ENCODE peak calls at places on chromosomes 4 and X, in five cellular contexts. W, G, D, V and N are unnamed samples.
A peak's percentile ranks its signal among the peaks of the same experiment; 100 is the strongest.

GRCh38 chr4:141132689-141133145 is 552 bp downstream of the RNF150 start:
- DNase-seq in W (peak; percentile 68), G (peak; percentile 22), D (peak; percentile 67), V (no peak), N (no peak)

GRCh38 chrX:119726900-119727555 is 31.4 kb upstream of the SOWAHD start:
- DNase-seq in W (no peak), G (no peak), D (no peak), V (no peak), N (peak; percentile 43)

GRCh38 chrX:132463411-132463810 is 25.4 kb downstream of the MBNL3 start:
- DNase-seq in W (no peak), G (peak; percentile 41), D (no peak), V (no peak), N (no peak)

GRCh38 chr4:100949350-100949935 is 397.9 kb downstream of the PPP3CA start:
- DNase-seq in W (no peak), G (no peak), D (no peak), V (no peak), N (no peak)

GRCh38 chr4:127781303-127782024 is 658 bp upstream of the HSPA4L start:
- DNase-seq in W (peak; percentile 67), G (no peak), D (peak; percentile 70), V (no peak), N (no peak)

GRCh38 chrX:15474058-15474457 is 19.1 kb downstream of the PIR start:
- DNase-seq in W (no peak), G (no peak), D (no peak), V (no peak), N (no peak)

GRCh38 chr4:52751349-52751911 is at the start of gene ERVMER34-1:
- DNase-seq in W (peak; percentile 68), G (peak; percentile 79), D (peak; percentile 45), V (no peak), N (no peak)

GRCh38 chrX:154775611-154776349 is 13.1 kb downstream of the DKC1 start:
- DNase-seq in W (peak; percentile 22), G (no peak), D (no peak), V (no peak), N (peak; percentile 28)

GRCh38 chrX:150768132-150768485 is 74.9 kb downstream of the MTMR1 start:
- DNase-seq in W (no peak), G (no peak), D (no peak), V (no peak), N (no peak)

GRCh38 chr4:40750461-40751258 is 905 bp downstream of the NSUN7 start:
- DNase-seq in W (no peak), G (peak; percentile 47), D (no peak), V (no peak), N (peak; percentile 8)

GRCh38 chr4:67035501-67035900 is 509.8 kb downstream of the CENPC start:
- DNase-seq in W (no peak), G (no peak), D (no peak), V (no peak), N (no peak)

GRCh38 chr4:181504846-181505374 is 738.3 kb upstream of the TENM3 start:
- DNase-seq in W (no peak), G (no peak), D (no peak), V (no peak), N (no peak)

GRCh38 chr4:15479089-15479912 is 9.6 kb downstream of the CC2D2A start:
- DNase-seq in W (peak; percentile 37), G (peak; percentile 32), D (peak; percentile 64), V (no peak), N (no peak)

GRCh38 chr4:185399466-185399865 is 2.8 kb downstream of the ANKRD37 start:
- DNase-seq in W (no peak), G (peak; percentile 34), D (no peak), V (no peak), N (no peak)

GRCh38 chrX:39772057-39772832 is 325.5 kb downstream of the BCOR start:
- DNase-seq in W (no peak), G (no peak), D (no peak), V (no peak), N (peak; percentile 18)

GRCh38 chrX:2243913-2244460 is 256.8 kb downstream of the DHRSX start:
- DNase-seq in W (no peak), G (no peak), D (no peak), V (no peak), N (no peak)

GRCh38 chrX:145190801-145191389 is 56.4 kb upstream of the SPANXN1 start:
- DNase-seq in W (no peak), G (no peak), D (no peak), V (no peak), N (no peak)

GRCh38 chrX:136812286-136812685 is 31.6 kb upstream of the ARHGEF6 start:
- DNase-seq in W (no peak), G (no peak), D (no peak), V (no peak), N (no peak)

GRCh38 chrX:72308566-72309296 is 3.0 kb upstream of the CITED1 start:
- DNase-seq in W (peak; percentile 55), G (peak; percentile 82), D (peak; percentile 69), V (peak; percentile 3), N (no peak)

GRCh38 chrX:71103110-71103983 is 3.2 kb downstream of the CXorf65 start:
- DNase-seq in W (no peak), G (peak; percentile 49), D (no peak), V (peak; percentile 39), N (peak; percentile 58)

GRCh38 chrX:701673-702072 is 71.1 kb downstream of the SHOX start:
- DNase-seq in W (no peak), G (no peak), D (no peak), V (no peak), N (no peak)

GRCh38 chr4:6362896-6363295 is 93.2 kb downstream of the WFS1 start:
- DNase-seq in W (peak; percentile 33), G (peak; percentile 23), D (no peak), V (no peak), N (no peak)

GRCh38 chr4:99971453-99972111 is 21.5 kb upstream of the H2AZ1 start:
- DNase-seq in W (no peak), G (no peak), D (no peak), V (no peak), N (no peak)

GRCh38 chr4:8861576-8862279 is 9.9 kb downstream of the HMX1 start:
- DNase-seq in W (no peak), G (no peak), D (no peak), V (no peak), N (no peak)

GRCh38 chr4:99144070-99144469 is at the start of gene ADH4:
- DNase-seq in W (no peak), G (no peak), D (no peak), V (no peak), N (no peak)

GRCh38 chr4:32645653-32646052 is 1925.5 kb downstream of the PCDH7 start:
- DNase-seq in W (no peak), G (no peak), D (no peak), V (no peak), N (no peak)

GRCh38 chrX:3540105-3540504 is 173.3 kb downstream of the PRKX start:
- DNase-seq in W (no peak), G (no peak), D (no peak), V (no peak), N (no peak)

GRCh38 chrX:150849996-150850720 is 48.3 kb downstream of the CD99L2 start:
- DNase-seq in W (no peak), G (no peak), D (no peak), V (no peak), N (no peak)

GRCh38 chr4:144300616-144301015 is 160.1 kb upstream of the GYPA start:
- DNase-seq in W (no peak), G (no peak), D (no peak), V (no peak), N (no peak)

GRCh38 chr4:7744131-7744804 is 195.4 kb downstream of the AFAP1 start:
- DNase-seq in W (no peak), G (no peak), D (no peak), V (no peak), N (no peak)

GRCh38 chr4:120327276-120327675 is 260.6 kb upstream of the MAD2L1 start:
- DNase-seq in W (no peak), G (no peak), D (no peak), V (no peak), N (no peak)

GRCh38 chr4:119300072-119300387 is 21.9 kb downstream of the FABP2 start:
- DNase-seq in W (peak; percentile 54), G (peak; percentile 69), D (peak; percentile 76), V (peak; percentile 12), N (no peak)

GRCh38 chr4:2570551-2571222 is 34.2 kb downstream of the FAM193A start:
- DNase-seq in W (peak; percentile 30), G (no peak), D (no peak), V (peak; percentile 37), N (peak; percentile 62)

GRCh38 chrX:100447563-100448397 is 37.7 kb upstream of the PCDH19 start:
- DNase-seq in W (peak; percentile 22), G (peak; percentile 25), D (peak; percentile 52), V (no peak), N (no peak)

GRCh38 chrX:53330331-53330730 is 48.9 kb upstream of the IQSEC2 start:
- DNase-seq in W (no peak), G (no peak), D (no peak), V (no peak), N (no peak)

GRCh38 chrX:95427389-95427788 is 1257.3 kb upstream of the DIAPH2 start:
- DNase-seq in W (no peak), G (no peak), D (peak; percentile 51), V (no peak), N (no peak)

GRCh38 chr4:19213388-19213787 is 1038.3 kb upstream of the SLIT2 start:
- DNase-seq in W (no peak), G (no peak), D (no peak), V (no peak), N (no peak)

GRCh38 chr4:122875949-122876348 is 46.4 kb downstream of the NUDT6 start:
- DNase-seq in W (no peak), G (no peak), D (no peak), V (no peak), N (no peak)
- H3K27ac ChIP-seq in W (no peak overlapping the region), G (no peak overlapping the region), D (no peak overlapping the region), V (no peak overlapping the region), N (no peak overlapping the region)

GRCh38 chr4:183118585-183118984 is 19.5 kb downstream of the WWC2 start:
- DNase-seq in W (no peak), G (no peak), D (no peak), V (no peak), N (no peak)

GRCh38 chr4:183118141-183118540 is 19.1 kb downstream of the WWC2 start:
- DNase-seq in W (no peak), G (no peak), D (no peak), V (no peak), N (no peak)
- H3K4me3 ChIP-seq in W (no peak overlapping the region), G (no peak overlapping the region), D (no peak overlapping the region), V (no peak overlapping the region), N (no peak overlapping the region)

DNA sequence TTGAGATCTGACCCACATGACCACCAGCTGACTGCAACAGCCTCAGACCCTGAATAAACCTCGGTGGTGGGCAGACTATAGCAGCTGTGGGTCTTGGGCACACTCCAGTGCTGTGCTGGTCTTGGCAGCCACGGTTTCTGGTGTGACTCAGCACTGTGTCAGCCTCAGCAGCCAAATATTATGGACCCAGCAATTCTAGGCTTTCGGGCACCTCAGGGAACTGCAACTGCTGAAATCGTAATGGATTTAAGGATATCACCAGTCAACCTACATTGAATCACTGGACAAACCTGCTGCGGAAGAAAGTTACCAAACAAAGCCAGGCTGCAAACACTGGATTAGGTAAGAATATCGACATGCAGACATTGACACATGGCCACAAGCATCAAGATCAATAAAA is 10.5 kb upstream of the UBE2NL start:
- DNase-seq in W (no peak), G (no peak), D (no peak), V (no peak), N (no peak)
- H3K9me3 ChIP-seq in W (no peaks in the 10 kb centered on the region), G (no peaks in the 10 kb centered on the region), D (no peaks in the 10 kb centered on the region), V (no peaks in the 10 kb centered on the region), N (no peaks in the 10 kb centered on the region)

GRCh38 chr4:94635172-94635571 is 122.6 kb upstream of the BMPR1B start:
- DNase-seq in W (no peak), G (no peak), D (no peak), V (no peak), N (no peak)
- H3K27ac ChIP-seq in W (no peak overlapping the region), G (no peak overlapping the region), D (no peak overlapping the region), V (no peak overlapping the region), N (no peak overlapping the region)